ENCODE peak calls at places on chromosomes 13 and 19, in four cellular contexts. P, A, B and I are unnamed samples.

GRCh38 chr19:13172335-13173128 is 22.3 kb downstream of the IER2 start:
- DNase-seq in P (peak; percentile 64), A (peak; percentile 85), B (peak; percentile 26), I (peak; percentile 85)

GRCh38 chr19:1027953-1028902 is 1.8 kb downstream of the CNN2 start:
- DNase-seq in P (peak; percentile 80), A (peak; percentile 84), B (no peak), I (peak; percentile 84)

GRCh38 chr13:44726214-44726613 is 150.1 kb upstream of the TSC22D1 start:
- DNase-seq in P (no peak), A (no peak), B (no peak), I (no peak)

GRCh38 chr19:46630806-46631205 is 5.2 kb downstream of the GNG8 start:
- DNase-seq in P (no peak), A (no peak), B (no peak), I (no peak)

GRCh38 chr19:5645409-5645808 is 22.5 kb downstream of the SAFB start:
- DNase-seq in P (no peak), A (no peak), B (no peak), I (no peak)

GRCh38 chr13:50126378-50127016 is 111.3 kb downstream of the KCNRG start:
- DNase-seq in P (peak; percentile 72), A (no peak), B (no peak), I (peak; percentile 53)

GRCh38 chr19:42216653-42217521 is 590 bp downstream of the DEDD2 start:
- DNase-seq in P (peak; percentile 51), A (peak; percentile 43), B (peak; percentile 44), I (peak; percentile 51)

GRCh38 chr19:46697142-46697960 is 19.6 kb downstream of the PRKD2 start:
- DNase-seq in P (no peak), A (peak; percentile 96), B (peak; percentile 72), I (peak; percentile 96)

GRCh38 chr13:19618925-19619324 is 14.5 kb upstream of the MPHOSPH8 start:
- DNase-seq in P (peak; percentile 30), A (no peak), B (no peak), I (no peak)

GRCh38 chr13:57633950-57634828 is 2.6 kb downstream of the PCDH17 start:
- DNase-seq in P (peak; percentile 19), A (no peak), B (peak; percentile 53), I (no peak)

GRCh38 chr13:97125810-97126738 is 96.1 kb upstream of the MBNL2 start:
- DNase-seq in P (peak; percentile 78), A (no peak), B (no peak), I (no peak)

GRCh38 chr13:76048675-76049396 is 412.7 kb downstream of the LMO7 start:
- DNase-seq in P (no peak), A (no peak), B (no peak), I (no peak)

GRCh38 chr13:44715287-44716224 is 139.4 kb upstream of the TSC22D1 start:
- DNase-seq in P (no peak), A (no peak), B (no peak), I (no peak)

GRCh38 chr13:24116103-24116502 is 44.4 kb upstream of the SPATA13 start:
- DNase-seq in P (no peak), A (no peak), B (no peak), I (no peak)

GRCh38 chr19:4732680-4733114 is 9.1 kb upstream of the DPP9 start:
- DNase-seq in P (peak; percentile 79), A (peak; percentile 40), B (no peak), I (peak; percentile 45)

GRCh38 chr13:79541426-79542049 is 60.6 kb downstream of the NDFIP2 start:
- DNase-seq in P (peak; percentile 70), A (no peak), B (no peak), I (no peak)

GRCh38 chr19:31527443-31527842 is 178.2 kb upstream of the TSHZ3 start:
- DNase-seq in P (no peak), A (no peak), B (no peak), I (no peak)

GRCh38 chr13:99157046-99157445 is 43.6 kb upstream of the UBAC2 start:
- DNase-seq in P (no peak), A (no peak), B (no peak), I (no peak)

GRCh38 chr13:47478985-47479384 is 522.1 kb downstream of the SUCLA2 start:
- DNase-seq in P (no peak), A (no peak), B (no peak), I (no peak)

GRCh38 chr13:41505209-41505835 is 48.0 kb downstream of the RGCC start:
- DNase-seq in P (no peak), A (no peak), B (no peak), I (no peak)

GRCh38 chr13:87052731-87053130 is 618.4 kb upstream of the SLITRK5 start:
- DNase-seq in P (no peak), A (no peak), B (no peak), I (no peak)

GRCh38 chr13:100387416-100387815 is 201.2 kb downstream of the GGACT start:
- DNase-seq in P (no peak), A (no peak), B (no peak), I (no peak)

GRCh38 chr19:11448410-11448809 is 13.0 kb downstream of the PRKCSH start:
- DNase-seq in P (no peak), A (no peak), B (no peak), I (no peak)

GRCh38 chr19:50332014-50332263 is 2.8 kb upstream of the KCNC3 start:
- DNase-seq in P (no peak), A (no peak), B (no peak), I (no peak)

GRCh38 chr13:38398810-38399493 is 49.3 kb downstream of the UFM1 start:
- DNase-seq in P (peak; percentile 45), A (no peak), B (no peak), I (no peak)

GRCh38 chr13:79781829-79782540 is 301.0 kb downstream of the NDFIP2 start:
- DNase-seq in P (no peak), A (no peak), B (no peak), I (no peak)

GRCh38 chr19:35018379-35018778 is 11.9 kb upstream of the SCN1B start:
- DNase-seq in P (no peak), A (no peak), B (no peak), I (no peak)

GRCh38 chr13:69641773-69642172 is 465.9 kb upstream of the ATXN8OS start:
- DNase-seq in P (no peak), A (no peak), B (no peak), I (no peak)